ENCODE peak calls at places on chromosomes 1 and 21, in four cellular contexts. F, Z, U and R are unnamed samples.

GRCh38 chr1:110262846-110263631 is 52.9 kb downstream of the KCNC4 start:
- DNase-seq in F (no peak), Z (no peak), U (no peak), R (no peak)

GRCh38 chr1:154288694-154289093 is 16.3 kb downstream of the HAX1 start:
- DNase-seq in F (no peak), Z (no peak), U (no peak), R (no peak)

GRCh38 chr21:20334585-20334984 is 663.6 kb upstream of the NCAM2 start:
- DNase-seq in F (no peak), Z (no peak), U (no peak), R (no peak)

GRCh38 chr1:211352985-211353515 is 26.4 kb downstream of the TRAF5 start:
- DNase-seq in F (no peak), Z (peak), U (no peak), R (no peak)

GRCh38 chr1:39752703-39753102 is 14.0 kb downstream of the PPIE start:
- DNase-seq in F (no peak), Z (no peak), U (no peak), R (no peak)

GRCh38 chr1:2791027-2791760 is 10.3 kb downstream of the TTC34 start:
- DNase-seq in F (no peak), Z (no peak), U (no peak), R (no peak)

GRCh38 chr1:235407419-235407818 is 40.2 kb downstream of the TBCE start:
- DNase-seq in F (no peak), Z (no peak), U (no peak), R (no peak)

GRCh38 chr1:84141177-84142003 is 2.7 kb upstream of the PRKACB start:
- DNase-seq in F (no peak), Z (no peak), U (no peak), R (no peak)

GRCh38 chr21:42228709-42229220 is 9.8 kb downstream of the ABCG1 start:
- DNase-seq in F (no peak), Z (no peak), U (no peak), R (no peak)

GRCh38 chr1:208254862-208255261 is 10.7 kb upstream of the PLXNA2 start:
- DNase-seq in F (no peak), Z (no peak), U (no peak), R (no peak)

GRCh38 chr1:178057863-178058576 is 35.9 kb upstream of the RASAL2 start:
- DNase-seq in F (no peak), Z (peak), U (peak), R (no peak)

GRCh38 chr21:42850866-42851391 is 28.4 kb downstream of the WDR4 start:
- DNase-seq in F (no peak), Z (peak), U (no peak), R (no peak)

GRCh38 chr1:159992161-159992560 is 38.1 kb upstream of the SLAMF9 start:
- DNase-seq in F (no peak), Z (peak), U (no peak), R (no peak)

GRCh38 chr1:194755241-194755953 is 1569.0 kb upstream of the B3GALT2 start:
- DNase-seq in F (no peak), Z (no peak), U (no peak), R (no peak)

GRCh38 chr21:39535646-39536437 is 76.9 kb upstream of the B3GALT5 start:
- DNase-seq in F (no peak), Z (no peak), U (no peak), R (no peak)

GRCh38 chr1:156992215-156992614 is 53.3 kb downstream of the ARHGEF11 start:
- DNase-seq in F (no peak), Z (no peak), U (no peak), R (no peak)

GRCh38 chr1:151853411-151853930 is at the start of gene THEM5:
- DNase-seq in F (no peak), Z (no peak), U (no peak), R (no peak)

GRCh38 chr1:212671342-212672031 is 28.2 kb downstream of the BATF3 start:
- DNase-seq in F (no peak), Z (no peak), U (peak), R (no peak)

GRCh38 chr1:19398309-19398760 is 86.2 kb downstream of the SLC66A1 start:
- DNase-seq in F (no peak), Z (no peak), U (no peak), R (no peak)

GRCh38 chr1:97796716-97797115 is 124.1 kb downstream of the DPYD start:
- DNase-seq in F (no peak), Z (no peak), U (no peak), R (no peak)

DNA sequence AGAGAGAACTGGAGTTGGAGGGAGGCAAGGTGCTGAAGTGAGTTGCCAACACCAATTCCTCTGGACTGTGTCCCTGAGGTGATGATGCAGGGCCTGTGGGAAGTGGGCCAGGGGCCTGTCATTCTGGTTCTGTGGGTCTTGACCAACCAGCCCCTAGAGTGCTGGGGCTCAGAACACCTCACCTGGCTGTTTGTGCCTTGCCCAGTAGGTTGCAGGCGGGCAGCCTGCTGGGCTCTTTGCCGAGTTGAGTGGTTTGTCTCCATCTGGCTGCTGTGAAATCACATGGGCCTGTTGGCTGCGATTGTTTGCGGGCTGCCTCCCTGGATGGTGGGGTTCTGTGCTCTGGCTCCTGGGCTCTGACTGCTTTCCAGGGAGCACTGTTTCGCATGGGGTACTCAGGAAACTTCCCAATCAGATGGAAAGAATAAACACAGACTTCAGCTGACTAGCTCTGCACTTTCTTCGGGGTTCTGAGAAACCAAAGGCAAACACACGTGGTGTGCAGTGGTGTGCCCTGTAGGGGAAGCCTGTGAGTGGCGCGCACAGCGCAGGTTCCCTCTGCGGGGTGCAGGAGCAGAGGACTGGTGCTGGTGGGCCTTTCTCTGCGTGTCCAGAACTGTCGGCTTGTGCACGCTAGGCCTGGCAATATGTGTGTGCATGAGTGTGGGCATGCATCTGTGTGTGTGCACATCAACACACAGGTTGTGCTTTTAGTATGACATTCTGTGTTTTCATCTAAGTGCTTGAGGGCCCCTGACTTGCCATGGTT is 95.1 kb downstream of the RHOU start:
- DNase-seq in F (no peak), Z (no peak), U (peak), R (peak)
- TF ChIP-seq CTCF in F (no peak), Z (no peak), U (peak), R (no peak)

DNA sequence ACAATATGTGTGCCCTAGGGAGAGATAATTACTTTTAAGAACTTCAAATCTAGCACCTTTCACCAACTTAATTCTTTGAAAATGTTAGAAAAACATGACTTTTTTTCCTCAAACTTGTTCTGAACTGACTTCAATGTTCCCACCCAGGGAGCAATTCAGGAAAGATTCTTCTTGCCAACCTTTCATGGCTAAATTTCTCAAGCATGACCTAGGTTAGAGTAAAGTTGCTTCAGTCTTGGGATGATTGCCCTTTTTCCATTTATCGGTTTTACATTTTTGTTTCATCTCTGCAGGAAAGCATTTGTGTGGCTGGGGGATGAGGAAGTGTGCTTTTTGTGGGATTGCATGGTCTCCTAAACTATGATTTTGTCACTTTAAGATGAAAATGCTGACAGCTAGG is 647.7 kb downstream of the LTN1 start:
- DNase-seq in F (no peak), Z (no peak), U (no peak), R (no peak)
- TF ChIP-seq CTCF in F (no peak), Z (no peak), U (no peak), R (no peak)

DNA sequence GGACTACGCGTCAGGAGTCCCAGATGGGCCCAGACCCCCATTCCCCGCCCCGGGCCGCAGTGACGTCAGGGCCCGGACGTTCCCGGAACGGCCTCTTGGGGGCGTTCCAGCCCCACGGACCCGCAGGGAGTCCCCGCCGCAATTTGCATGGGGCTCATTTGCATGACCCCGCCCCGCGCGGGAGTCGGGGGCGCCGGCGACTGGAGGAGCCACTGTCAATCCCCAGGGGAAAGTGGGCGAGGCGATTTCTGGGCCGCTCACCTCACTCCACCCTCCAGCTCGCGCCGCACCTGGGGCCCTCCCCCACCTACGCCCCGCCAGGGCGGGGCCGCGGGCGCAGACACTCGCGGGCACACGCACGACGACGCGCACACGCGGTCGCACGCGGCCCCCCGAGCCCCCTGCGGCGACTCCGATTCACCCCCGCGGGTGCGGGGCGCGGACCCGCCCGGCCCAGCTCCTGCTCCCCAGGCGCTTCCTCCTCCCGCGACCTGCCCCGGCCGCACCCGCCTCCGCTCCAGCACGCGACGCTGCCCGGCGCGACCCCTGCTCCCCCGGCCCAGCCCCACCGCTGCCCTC is 13.2 kb downstream of the AGRN start:
- DNase-seq in F (peak), Z (peak), U (peak), R (no peak)
- TF ChIP-seq CTCF in F (peak), Z (peak), U (peak), R (peak)

GRCh38 chr1:225428879-225429455 is 1.1 kb upstream of the LBR start:
- DNase-seq in F (no peak), Z (no peak), U (no peak), R (no peak)
- TF ChIP-seq CTCF in F (no peak), Z (no peak), U (no peak), R (no peak)

GRCh38 chr21:24759348-24760118 is 847.7 kb downstream of the MRPL39 start:
- DNase-seq in F (no peak), Z (no peak), U (no peak), R (no peak)
- TF ChIP-seq CTCF in F (no peak), Z (no peak), U (no peak), R (peak)

DNA sequence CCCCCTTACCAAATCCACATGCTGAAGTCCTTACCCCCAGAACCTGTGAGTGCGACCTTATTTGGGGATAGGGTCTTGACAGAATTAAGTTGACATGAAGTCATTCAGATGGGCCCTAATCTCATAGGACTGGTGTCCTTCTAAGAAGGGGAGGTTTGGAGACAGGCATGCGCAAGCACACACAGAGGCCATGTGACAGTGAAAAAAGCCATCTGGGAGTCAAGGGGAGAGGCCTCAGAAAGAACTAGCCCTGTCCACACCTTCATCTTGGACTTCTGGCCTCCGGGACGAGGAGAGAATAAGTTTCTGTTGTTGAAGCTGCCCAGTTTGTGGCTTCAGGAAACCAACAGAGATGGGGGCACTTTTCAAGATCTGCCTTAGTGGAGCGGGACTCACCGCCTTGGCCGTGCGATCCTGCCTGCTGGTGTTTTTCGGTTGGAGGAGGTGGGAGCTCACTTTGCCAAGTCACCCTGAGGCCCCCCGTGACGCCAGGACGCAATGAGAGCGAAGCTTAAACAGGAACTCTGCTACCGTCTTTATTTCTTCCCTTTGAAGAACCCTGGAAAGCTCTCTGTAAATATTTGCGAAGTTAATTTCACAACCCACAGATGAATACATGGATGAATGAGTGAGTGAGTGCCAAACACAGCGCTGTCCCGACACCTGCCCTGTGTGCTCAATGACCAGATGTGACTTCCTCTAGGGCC is 42.5 kb upstream of the C1orf174 start:
- DNase-seq in F (no peak), Z (no peak), U (no peak), R (peak)
- TF ChIP-seq CTCF in F (no peak), Z (no peak), U (no peak), R (no peak)